ENCODE peak calls at places on chromosomes 16 and 17, in seven cellular contexts. W is tibial nerve; Y is type B pancreatic cell; N is cardiac muscle cell; Z is heart left ventricle; C is colonic mucosa; U is CD4-positive, alpha-beta T cell. K is an unnamed sample.

GRCh38 chr17:40348562-40349476 is 15.7 kb downstream of the GJD3 start:
- DNase-seq in W (no peak), Y (no peak), N (no peak), Z (peak), C (peak), U (no peak), K (no peak)

GRCh38 chr16:68592466-68593337 is 52.4 kb upstream of the CDH3 start:
- DNase-seq in W (no peak), Y (no peak), N (peak), Z (no peak), C (no peak), U (no peak), K (no peak)

GRCh38 chr16:86622700-86623615 is 44.6 kb downstream of the FOXL1 start:
- DNase-seq in W (no peak), Y (no peak), N (no peak), Z (no peak), C (no peak), U (no peak), K (no peak)

GRCh38 chr17:48598727-48599126 is 5.1 kb upstream of the HOXB5 start:
- DNase-seq in W (no peak), Y (no peak), N (no peak), Z (no peak), C (no peak), U (no peak), K (no peak)

GRCh38 chr16:57165483-57165882 is 20.4 kb downstream of the PSME3IP1 start:
- DNase-seq in W (no peak), Y (no peak), N (no peak), Z (no peak), C (no peak), U (no peak), K (no peak)

GRCh38 chr17:9204026-9204425 is 182.7 kb downstream of the NTN1 start:
- DNase-seq in W (no peak), Y (no peak), N (no peak), Z (no peak), C (no peak), U (no peak), K (no peak)

GRCh38 chr16:81137012-81137335 is 40.8 kb upstream of the GCSH start:
- DNase-seq in W (peak), Y (no peak), N (peak), Z (no peak), C (no peak), U (no peak), K (no peak)

GRCh38 chr17:55265434-55266021 is 768 bp downstream of the HLF start:
- DNase-seq in W (no peak), Y (no peak), N (peak), Z (no peak), C (no peak), U (no peak), K (no peak)

GRCh38 chr17:56929362-56929969 is 15.6 kb upstream of the TRIM25 start:
- DNase-seq in W (no peak), Y (no peak), N (no peak), Z (no peak), C (no peak), U (no peak), K (no peak)

GRCh38 chr17:50634123-50634914 is at the start of gene ABCC3:
- DNase-seq in W (no peak), Y (no peak), N (peak), Z (no peak), C (peak), U (no peak), K (peak)

GRCh38 chr17:80942360-80943345 is 49.0 kb upstream of the CHMP6 start:
- DNase-seq in W (peak), Y (no peak), N (peak), Z (peak), C (peak), U (no peak), K (no peak)

GRCh38 chr16:10729649-10730048 is 14.0 kb upstream of the NUBP1 start:
- DNase-seq in W (no peak), Y (no peak), N (peak), Z (no peak), C (no peak), U (no peak), K (peak)
- TF ChIP-seq CTCF in W (no peak), Y (no peak), N (peak), Z (no peak), C (no peak), U (no peak), K (no peak)

GRCh38 chr16:11316331-11317015 is 28.8 kb upstream of the RMI2 start:
- DNase-seq in W (no peak), Y (no peak), N (no peak), Z (no peak), C (no peak), U (no peak), K (no peak)
- TF ChIP-seq CTCF in W (no peak), Y (no peak), N (no peak), Z (no peak), C (no peak), U (no peak), K (no peak)

GRCh38 chr16:84485255-84486010 is 19.0 kb downstream of the MEAK7 start:
- DNase-seq in W (no peak), Y (peak), N (no peak), Z (no peak), C (peak), U (no peak), K (no peak)

GRCh38 chr16:84482951-84483881 is 21.2 kb downstream of the MEAK7 start:
- DNase-seq in W (no peak), Y (peak), N (no peak), Z (no peak), C (peak), U (no peak), K (no peak)

GRCh38 chr16:84486126-84486525 is 18.3 kb downstream of the MEAK7 start:
- DNase-seq in W (no peak), Y (no peak), N (no peak), Z (no peak), C (no peak), U (no peak), K (no peak)

GRCh38 chr16:84483882-84484565 is 20.4 kb downstream of the MEAK7 start:
- DNase-seq in W (no peak), Y (peak), N (no peak), Z (no peak), C (peak), U (no peak), K (no peak)

GRCh38 chr16:84484579-84485254 is 19.7 kb downstream of the MEAK7 start:
- DNase-seq in W (peak), Y (peak), N (peak), Z (peak), C (peak), U (no peak), K (peak)
- TF ChIP-seq CTCF in W (peak), Y (peak), N (peak), Z (peak), C (peak), U (peak), K (peak)

GRCh38 chr16:74449470-74449869 is 28.2 kb upstream of the CLEC18B start:
- DNase-seq in W (peak), Y (no peak), N (no peak), Z (no peak), C (no peak), U (no peak), K (no peak)
- TF ChIP-seq CTCF in W (no peak), Y (no peak), N (peak), Z (no peak), C (no peak), U (no peak), K (no peak)

GRCh38 chr16:30721606-30722005 is 22.6 kb downstream of the SRCAP start:
- DNase-seq in W (no peak), Y (no peak), N (no peak), Z (no peak), C (no peak), U (no peak), K (no peak)

GRCh38 chr16:30721167-30721566 is 22.2 kb downstream of the SRCAP start:
- DNase-seq in W (no peak), Y (no peak), N (no peak), Z (no peak), C (no peak), U (no peak), K (no peak)

GRCh38 chr16:30723725-30724355 is 24.4 kb upstream of the PHKG2 start:
- DNase-seq in W (no peak), Y (no peak), N (no peak), Z (no peak), C (no peak), U (no peak), K (no peak)

GRCh38 chr16:30722916-30723315 is 23.9 kb downstream of the SRCAP start:
- DNase-seq in W (no peak), Y (no peak), N (no peak), Z (no peak), C (no peak), U (no peak), K (no peak)

DNA sequence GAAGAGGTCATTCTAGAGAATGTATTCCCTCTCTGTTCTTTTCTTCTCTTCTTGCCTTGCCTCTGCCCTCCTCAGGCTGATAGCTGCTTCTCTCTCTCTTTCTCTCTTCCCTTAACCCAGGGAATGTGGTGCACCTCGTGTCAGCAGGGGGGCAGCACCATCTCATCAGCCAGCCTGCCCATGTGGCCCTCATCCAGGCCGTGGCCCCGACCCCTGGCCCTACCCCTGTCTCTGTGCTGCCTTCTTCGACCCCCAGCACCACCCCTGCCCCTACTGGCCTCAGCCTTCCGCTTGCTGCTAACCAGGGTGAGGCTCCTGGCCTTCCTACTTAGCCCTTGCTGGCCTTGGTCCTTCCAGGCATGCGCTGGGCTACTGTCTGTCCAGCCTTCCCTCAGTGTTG is 23.5 kb downstream of the SRCAP start:
- DNase-seq in W (no peak), Y (no peak), N (no peak), Z (no peak), C (no peak), U (no peak), K (no peak)
- TF ChIP-seq CTCF in W (no peak), Y (no peak), N (no peak), Z (no peak), C (no peak), U (no peak), K (peak)

DNA sequence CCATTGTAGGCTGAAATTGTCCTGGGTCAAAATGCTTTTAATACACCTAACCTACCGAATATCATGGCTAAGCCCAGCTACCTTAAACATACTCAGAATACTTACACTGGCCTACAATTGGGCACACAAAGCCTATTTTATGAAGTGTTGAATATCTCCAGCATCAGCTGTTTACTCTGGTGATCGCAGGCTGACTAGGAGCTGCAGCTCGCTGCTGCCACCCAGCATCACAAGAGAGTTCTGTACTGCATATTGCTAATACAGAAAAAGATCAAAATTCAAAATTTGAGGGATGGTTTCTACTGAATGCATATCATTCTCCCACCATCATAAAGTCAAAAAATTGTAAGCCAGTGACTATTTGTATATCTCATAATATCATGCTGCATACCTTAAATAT is 55.3 kb downstream of the ULK2 start:
- DNase-seq in W (no peak), Y (no peak), N (peak), Z (no peak), C (no peak), U (no peak), K (no peak)
- TF ChIP-seq CTCF in W (no peak), Y (peak), N (peak), Z (no peak), C (no peak), U (peak), K (no peak)

DNA sequence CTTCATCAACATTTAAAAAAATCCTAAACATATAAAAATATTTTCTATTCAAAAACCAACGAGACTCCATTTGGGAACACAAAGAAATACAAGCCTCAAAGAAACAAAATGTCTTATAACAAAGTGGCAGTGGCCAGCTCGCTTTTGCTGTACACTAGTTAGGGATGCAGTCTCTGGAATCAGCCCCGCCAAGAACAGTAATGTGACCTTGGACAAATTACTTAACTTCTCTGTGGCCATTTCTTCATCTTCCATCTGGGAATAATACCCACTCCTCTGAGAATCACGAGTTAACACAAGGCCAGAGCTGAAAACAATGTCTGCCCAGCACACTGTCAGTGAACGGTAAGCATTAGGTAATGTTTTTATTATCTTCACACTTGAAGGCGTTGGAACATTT is 5.6 kb downstream of the STAT5B start:
- DNase-seq in W (no peak), Y (no peak), N (no peak), Z (no peak), C (no peak), U (no peak), K (no peak)
- TF ChIP-seq CTCF in W (no peak), Y (no peak), N (no peak), Z (no peak), C (no peak), U (no peak), K (no peak)

GRCh38 chr17:5297245-5297644 is 15.2 kb downstream of the RABEP1 start:
- DNase-seq in W (no peak), Y (no peak), N (no peak), Z (no peak), C (no peak), U (no peak), K (no peak)
- TF ChIP-seq CTCF in W (no peak), Y (no peak), N (no peak), Z (no peak), C (no peak), U (no peak), K (no peak)

GRCh38 chr17:42118545-42118944 is 2.6 kb downstream of the KAT2A start:
- DNase-seq in W (no peak), Y (no peak), N (peak), Z (no peak), C (no peak), U (no peak), K (peak)
- TF ChIP-seq CTCF in W (no peak), Y (peak), N (peak), Z (peak), C (no peak), U (peak), K (peak)